ENCODE peak calls at places on chromosomes 2 and 18, in ten cellular contexts. K is neural progenitor cell; U is CD8-positive, alpha-beta T cell; I is tibial artery; T is lung; R is stomach; O is upper lobe of left lung; S is ovary; Z is psoas muscle; C is upper lobe of right lung. M is an unnamed sample.
A peak's percentile ranks its signal among the peaks of the same experiment; 100 is the strongest.

GRCh38 chr2:112156152-112156986 is 18.2 kb downstream of the FBLN7 start:
- DNase-seq in R (no peak), K (peak; percentile 60), T (no peak), O (no peak), U (peak; percentile 34), C (peak; percentile 59), S (no peak), I (no peak), Z (no peak), M (no peak)

GRCh38 chr2:218962859-218963492 is 3.5 kb downstream of the CDK5R2 start:
- DNase-seq in R (peak; percentile 62), I (peak; percentile 47), S (peak; percentile 42), U (peak; percentile 60), C (peak; percentile 79), Z (peak; percentile 81), K (peak; percentile 98), O (peak; percentile 94), T (peak; percentile 60), M (no peak)

GRCh38 chr2:70964133-70964532 is 14.3 kb upstream of the ANKRD53 start:
- DNase-seq in R (no peak), T (no peak), I (peak; percentile 5), S (no peak), U (no peak), K (no peak), Z (no peak), O (no peak), C (no peak), M (no peak)

GRCh38 chr2:102141915-102142828 is at the start of gene IL1R1:
- DNase-seq in R (peak; percentile 84), S (peak; percentile 72), Z (peak; percentile 91), U (no peak), C (peak; percentile 94), O (peak; percentile 96), T (peak; percentile 82), I (peak; percentile 78), K (peak; percentile 90), M (peak; percentile 81)

GRCh38 chr2:10786240-10786982 is 26.2 kb downstream of the PDIA6 start:
- DNase-seq in U (no peak), C (no peak), I (no peak), O (no peak), R (no peak), T (no peak), K (no peak), S (no peak), Z (no peak), M (no peak)

GRCh38 chr2:98908909-98909308 is 27.1 kb downstream of the CRACDL start:
- DNase-seq in U (no peak), R (peak; percentile 11), Z (no peak), I (no peak), C (no peak), O (no peak), S (no peak), K (no peak), T (peak; percentile 11), M (no peak)

GRCh38 chr2:189238903-189239302 is 59.3 kb upstream of the COL5A2 start:
- DNase-seq in R (no peak), Z (no peak), U (no peak), S (no peak), C (no peak), T (no peak), I (no peak), O (no peak), K (no peak), M (no peak)

GRCh38 chr2:202377308-202377736 is 1.2 kb downstream of the BMPR2 start:
- DNase-seq in I (peak; percentile 46), C (peak; percentile 80), Z (peak; percentile 76), T (peak; percentile 39), U (no peak), O (peak; percentile 90), R (peak; percentile 45), K (peak; percentile 76), S (peak; percentile 21), M (no peak)

GRCh38 chr2:221399183-221399582 is 172.9 kb downstream of the EPHA4 start:
- DNase-seq in U (no peak), O (no peak), I (no peak), C (no peak), S (no peak), T (no peak), K (no peak), R (no peak), Z (no peak), M (no peak)

GRCh38 chr2:17318013-17318412 is 200.2 kb downstream of the RAD51AP2 start:
- DNase-seq in O (no peak), S (no peak), R (no peak), I (no peak), T (no peak), Z (no peak), U (no peak), C (no peak), K (no peak), M (no peak)

DNA sequence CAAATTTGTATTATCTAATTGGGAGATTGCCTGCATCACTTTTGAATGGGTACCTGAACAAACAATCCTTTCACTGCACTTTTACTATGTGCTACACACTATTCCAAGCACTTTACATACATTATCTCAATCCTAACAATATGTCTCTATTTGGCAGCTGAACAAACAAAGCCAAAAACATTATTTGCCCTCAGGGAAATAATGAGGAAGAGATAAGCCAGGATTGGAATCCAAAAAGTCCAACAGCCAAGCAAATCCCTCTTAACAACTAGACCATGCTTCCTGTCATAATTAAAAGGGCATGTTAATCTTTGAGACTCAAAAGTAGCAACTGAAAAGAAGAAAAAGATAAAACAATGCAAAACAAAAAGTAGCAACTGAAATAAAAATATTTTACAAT is 32.1 kb downstream of the RPRD1A start:
- DNase-seq in C (no peak), T (no peak), O (no peak), Z (no peak), K (no peak), I (no peak), U (no peak), R (no peak), S (no peak), M (no peak)
- H3K4me1 ChIP-seq in C (no peaks in the 10 kb centered on the region), T (peaks cover 8% of the 10 kb centered on the region), O (peaks cover 9% of the 10 kb centered on the region), Z (peaks cover 5% of the 10 kb centered on the region), K (peaks cover 6% of the 10 kb centered on the region), I (peaks cover 6% of the 10 kb centered on the region), U (peaks cover 4% of the 10 kb centered on the region), R (peaks cover 16% of the 10 kb centered on the region), S (peaks cover 4% of the 10 kb centered on the region), M (peaks cover 15% of the 10 kb centered on the region)

GRCh38 chr18:62236252-62236651 is 49.2 kb downstream of the RELCH start:
- DNase-seq in U (no peak), O (no peak), K (no peak), Z (no peak), S (no peak), I (no peak), T (no peak), C (no peak), R (no peak), M (no peak)

GRCh38 chr18:62242955-62243354 is 55.9 kb downstream of the RELCH start:
- DNase-seq in T (no peak), K (no peak), I (no peak), U (no peak), S (no peak), C (no peak), R (no peak), O (no peak), Z (no peak), M (no peak)

GRCh38 chr18:62245177-62245576 is 58.1 kb downstream of the RELCH start:
- DNase-seq in C (no peak), R (no peak), K (no peak), I (no peak), O (no peak), U (no peak), T (no peak), Z (no peak), S (no peak), M (no peak)

DNA sequence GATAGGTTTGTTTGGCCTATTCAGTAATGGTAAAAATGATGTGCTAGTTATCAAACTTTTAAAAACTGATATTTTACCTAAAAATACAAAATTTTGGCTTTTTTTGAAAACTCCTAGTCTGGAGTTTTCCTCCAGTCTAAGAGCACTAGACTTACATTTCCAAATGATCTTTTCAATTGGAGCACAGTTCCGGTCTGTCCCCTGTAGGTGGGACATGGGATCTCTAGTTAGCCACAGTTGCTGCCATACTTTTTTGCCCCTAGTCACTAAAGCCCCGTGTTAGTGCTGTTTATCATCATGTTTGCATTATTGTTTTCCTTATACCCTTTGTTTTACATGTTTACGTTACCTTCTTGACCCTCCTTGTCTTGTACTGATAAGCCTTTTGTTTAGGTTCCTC is 52.4 kb downstream of the RELCH start:
- DNase-seq in R (no peak), U (no peak), O (no peak), T (no peak), Z (no peak), I (no peak), S (no peak), C (no peak), K (no peak), M (no peak)
- TF ChIP-seq CTCF in R (no peak), U (no peak), O (no peak), T (no peak), Z (no peak), I (no peak), S (no peak), C (no peak), K (peak; percentile 4), M (no peak)

DNA sequence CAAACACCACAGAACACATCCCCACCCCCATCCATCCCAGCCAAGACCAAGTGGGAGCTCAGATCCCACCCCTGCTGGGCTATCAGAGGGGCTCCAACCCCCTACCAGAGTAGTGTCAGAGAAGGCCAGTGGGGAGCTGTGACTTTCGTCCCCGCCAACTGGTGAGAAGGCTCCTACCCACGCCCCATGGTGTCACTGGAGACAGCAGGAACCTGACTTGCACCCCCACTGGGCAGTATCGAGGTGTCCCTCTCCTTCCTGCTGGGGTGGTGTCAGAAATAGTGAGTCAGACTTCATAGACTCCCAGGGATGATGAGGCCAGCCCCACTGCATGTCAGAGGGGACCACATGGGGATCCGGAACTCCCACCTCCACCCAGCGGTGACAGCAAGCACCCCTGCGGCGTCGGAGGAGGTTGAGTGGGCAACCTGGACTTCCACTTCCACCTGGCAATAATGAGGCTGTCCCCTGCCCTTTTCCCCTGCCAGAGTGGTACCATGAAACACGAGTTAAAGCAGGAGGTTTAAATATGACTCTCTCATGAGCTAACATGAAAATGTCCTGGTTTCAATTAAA is 106.7 kb downstream of the CTIF start:
- DNase-seq in K (no peak), Z (no peak), U (no peak), C (peak; percentile 48), O (no peak), S (no peak), I (no peak), R (no peak), T (no peak), M (no peak)
- H3K4me3 ChIP-seq in K (no peak overlapping the region), Z (no peak overlapping the region), U (no peak overlapping the region), C (no peak overlapping the region), O (no peak overlapping the region), S (no peak overlapping the region), I (no peak overlapping the region), R (no peak overlapping the region), T (no peak overlapping the region), M (no peak overlapping the region)

DNA sequence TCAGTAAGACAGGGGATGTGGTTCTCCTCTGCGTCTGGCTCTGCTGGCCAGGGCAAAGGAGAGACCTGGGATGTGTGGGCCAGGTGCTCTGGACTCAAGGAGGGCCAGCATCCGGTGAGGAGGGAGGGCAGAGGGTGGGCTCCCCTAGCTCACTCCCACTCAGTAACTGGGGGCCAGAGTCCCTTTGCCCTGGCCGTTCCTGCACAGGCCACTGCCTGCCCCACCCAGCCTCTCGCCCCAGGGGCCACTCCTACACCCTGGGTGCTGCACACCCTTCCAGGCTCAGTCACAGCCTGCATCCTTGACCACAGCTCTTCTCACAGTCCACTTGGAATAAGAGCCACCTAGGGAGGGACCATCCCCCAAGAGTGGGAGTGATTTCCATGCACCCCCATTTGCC is 41.0 kb downstream of the SNED1 start:
- DNase-seq in T (no peak), R (no peak), I (no peak), C (no peak), S (no peak), Z (no peak), U (no peak), O (no peak), K (no peak), M (peak; percentile 49)
- H3K4me1 ChIP-seq in T (no peaks in the 10 kb centered on the region), R (peaks cover 11% of the 10 kb centered on the region), I (peaks cover 17% of the 10 kb centered on the region), C (no peaks in the 10 kb centered on the region), S (no peaks in the 10 kb centered on the region), Z (no peaks in the 10 kb centered on the region), U (peaks cover 25% of the 10 kb centered on the region), O (peaks cover 24% of the 10 kb centered on the region), K (peaks cover 14% of the 10 kb centered on the region), M (no peaks in the 10 kb centered on the region)

M was measured in right atrium auricular region.